ENCODE peak calls at places on chromosome 14, in seven cellular contexts. One of them, this sample, is unnamed.

GRCh38 chr14:94517641-94518257 is 8.5 kb upstream of the SERPINA12 start:
- DNase-seq in stomach: no peak
- DNase-seq in H1: no peak
- DNase-seq in epithelial cell of esophagus: no peak
- DNase-seq in astrocyte of the cerebellum: peak; percentile 64
- DNase-seq in OCI-LY7: no peak
- DNase-seq in AG04450: no peak
- DNase-seq in this sample: no peak

GRCh38 chr14:79656086-79656485 is 555.2 kb downstream of the DIO2 start:
- DNase-seq in epithelial cell of esophagus: no peak
- DNase-seq in H1: no peak
- DNase-seq in OCI-LY7: no peak
- DNase-seq in stomach: no peak
- DNase-seq in AG04450: no peak
- DNase-seq in astrocyte of the cerebellum: no peak
- DNase-seq in this sample: no peak

GRCh38 chr14:105152794-105153241 is 15.8 kb downstream of the JAG2 start:
- DNase-seq in OCI-LY7: no peak
- DNase-seq in epithelial cell of esophagus: no peak
- DNase-seq in AG04450: no peak
- DNase-seq in stomach: no peak
- DNase-seq in astrocyte of the cerebellum: no peak
- DNase-seq in H1: no peak
- DNase-seq in this sample: no peak

GRCh38 chr14:55911794-55912193 is 206.4 kb upstream of the PELI2 start:
- DNase-seq in AG04450: no peak
- DNase-seq in H1: no peak
- DNase-seq in OCI-LY7: no peak
- DNase-seq in astrocyte of the cerebellum: peak; percentile 95
- DNase-seq in epithelial cell of esophagus: no peak
- DNase-seq in stomach: no peak
- DNase-seq in this sample: no peak

GRCh38 chr14:49863483-49864262 is 11.1 kb upstream of the NEMF start:
- DNase-seq in epithelial cell of esophagus: no peak
- DNase-seq in H1: no peak
- DNase-seq in AG04450: no peak
- DNase-seq in astrocyte of the cerebellum: no peak
- DNase-seq in stomach: no peak
- DNase-seq in OCI-LY7: peak; percentile 74
- DNase-seq in this sample: no peak

GRCh38 chr14:72513994-72514659 is 379.8 kb downstream of the DPF3 start:
- DNase-seq in stomach: no peak
- DNase-seq in AG04450: peak; percentile 36
- DNase-seq in epithelial cell of esophagus: peak; percentile 48
- DNase-seq in astrocyte of the cerebellum: peak; percentile 40
- DNase-seq in OCI-LY7: peak; percentile 47
- DNase-seq in H1: no peak
- DNase-seq in this sample: peak; percentile 26

GRCh38 chr14:66015046-66015780 is 471.0 kb upstream of the CCDC196 start:
- DNase-seq in H1: no peak
- DNase-seq in OCI-LY7: no peak
- DNase-seq in astrocyte of the cerebellum: no peak
- DNase-seq in stomach: no peak
- DNase-seq in AG04450: no peak
- DNase-seq in epithelial cell of esophagus: no peak
- DNase-seq in this sample: peak; percentile 4

GRCh38 chr14:102544034-102544744 is 34.6 kb upstream of the ANKRD9 start:
- DNase-seq in stomach: no peak
- DNase-seq in epithelial cell of esophagus: peak; percentile 45
- DNase-seq in astrocyte of the cerebellum: no peak
- DNase-seq in OCI-LY7: no peak
- DNase-seq in H1: no peak
- DNase-seq in AG04450: no peak
- DNase-seq in this sample: no peak

GRCh38 chr14:74941676-74942097 is 13.7 kb downstream of the PGF start:
- DNase-seq in H1: no peak
- DNase-seq in epithelial cell of esophagus: peak; percentile 55
- DNase-seq in OCI-LY7: peak; percentile 71
- DNase-seq in astrocyte of the cerebellum: no peak
- DNase-seq in AG04450: no peak
- DNase-seq in stomach: no peak
- DNase-seq in this sample: no peak

GRCh38 chr14:31026076-31026394 is at the start of gene STRN3:
- DNase-seq in stomach: no peak
- DNase-seq in OCI-LY7: no peak
- DNase-seq in H1: no peak
- DNase-seq in AG04450: no peak
- DNase-seq in astrocyte of the cerebellum: no peak
- DNase-seq in epithelial cell of esophagus: no peak
- DNase-seq in this sample: no peak

GRCh38 chr14:34050606-34051005 is 99.7 kb upstream of the EGLN3 start:
- DNase-seq in stomach: no peak
- DNase-seq in H1: no peak
- DNase-seq in astrocyte of the cerebellum: no peak
- DNase-seq in OCI-LY7: no peak
- DNase-seq in epithelial cell of esophagus: peak; percentile 46
- DNase-seq in AG04450: no peak
- DNase-seq in this sample: no peak

GRCh38 chr14:50397461-50398196 is 948 bp upstream of the CDKL1 start:
- DNase-seq in OCI-LY7: no peak
- DNase-seq in H1: no peak
- DNase-seq in AG04450: no peak
- DNase-seq in astrocyte of the cerebellum: no peak
- DNase-seq in epithelial cell of esophagus: peak; percentile 50
- DNase-seq in stomach: no peak
- DNase-seq in this sample: no peak

GRCh38 chr14:71668186-71668912 is 263.9 kb upstream of the RGS6 start:
- DNase-seq in OCI-LY7: no peak
- DNase-seq in stomach: no peak
- DNase-seq in H1: no peak
- DNase-seq in epithelial cell of esophagus: no peak
- DNase-seq in AG04450: no peak
- DNase-seq in astrocyte of the cerebellum: no peak
- DNase-seq in this sample: no peak

GRCh38 chr14:49549881-49550280 is 36.3 kb downstream of the RPS29 start:
- DNase-seq in astrocyte of the cerebellum: no peak
- DNase-seq in stomach: no peak
- DNase-seq in H1: peak; percentile 13
- DNase-seq in OCI-LY7: no peak
- DNase-seq in AG04450: no peak
- DNase-seq in epithelial cell of esophagus: peak; percentile 33
- DNase-seq in this sample: no peak

GRCh38 chr14:98868846-98869245 is 403.2 kb downstream of the BCL11B start:
- DNase-seq in stomach: no peak
- DNase-seq in OCI-LY7: no peak
- DNase-seq in H1: no peak
- DNase-seq in AG04450: no peak
- DNase-seq in epithelial cell of esophagus: no peak
- DNase-seq in astrocyte of the cerebellum: no peak
- DNase-seq in this sample: no peak

GRCh38 chr14:101476931-101477553 is 84.3 kb upstream of the DIO3 start:
- DNase-seq in astrocyte of the cerebellum: no peak
- DNase-seq in epithelial cell of esophagus: no peak
- DNase-seq in stomach: peak; percentile 9
- DNase-seq in AG04450: no peak
- DNase-seq in OCI-LY7: peak; percentile 6
- DNase-seq in H1: peak; percentile 36
- DNase-seq in this sample: no peak

GRCh38 chr14:102817942-102818940 is 41.0 kb downstream of the TRAF3 start:
- DNase-seq in epithelial cell of esophagus: peak; percentile 74
- DNase-seq in OCI-LY7: no peak
- DNase-seq in AG04450: no peak
- DNase-seq in stomach: no peak
- DNase-seq in astrocyte of the cerebellum: no peak
- DNase-seq in H1: no peak
- DNase-seq in this sample: no peak

GRCh38 chr14:99272669-99273024 is 650 bp upstream of the BCL11B start:
- DNase-seq in H1: no peak
- DNase-seq in astrocyte of the cerebellum: no peak
- DNase-seq in OCI-LY7: no peak
- DNase-seq in epithelial cell of esophagus: peak; percentile 44
- DNase-seq in AG04450: no peak
- DNase-seq in stomach: no peak
- DNase-seq in this sample: no peak

GRCh38 chr14:48771717-48772116 is 814.5 kb downstream of the RPS29 start:
- DNase-seq in epithelial cell of esophagus: no peak
- DNase-seq in stomach: no peak
- DNase-seq in AG04450: no peak
- DNase-seq in astrocyte of the cerebellum: peak; percentile 6
- DNase-seq in OCI-LY7: no peak
- DNase-seq in H1: no peak
- DNase-seq in this sample: no peak

GRCh38 chr14:106586098-106586704 is 1059.8 kb downstream of the TMEM121 start:
- DNase-seq in stomach: peak; percentile 42
- DNase-seq in epithelial cell of esophagus: no peak
- DNase-seq in OCI-LY7: peak; percentile 69
- DNase-seq in AG04450: no peak
- DNase-seq in astrocyte of the cerebellum: no peak
- DNase-seq in H1: no peak
- DNase-seq in this sample: no peak

GRCh38 chr14:31059152-31059924 is 33.2 kb upstream of the STRN3 start:
- DNase-seq in H1: no peak
- DNase-seq in epithelial cell of esophagus: peak; percentile 91
- DNase-seq in astrocyte of the cerebellum: peak; percentile 70
- DNase-seq in stomach: peak; percentile 31
- DNase-seq in AG04450: peak; percentile 57
- DNase-seq in OCI-LY7: no peak
- DNase-seq in this sample: no peak

GRCh38 chr14:77177623-77178185 is 3.9 kb upstream of the TMEM63C start:
- DNase-seq in AG04450: no peak
- DNase-seq in stomach: no peak
- DNase-seq in epithelial cell of esophagus: no peak
- DNase-seq in H1: no peak
- DNase-seq in astrocyte of the cerebellum: no peak
- DNase-seq in OCI-LY7: no peak
- DNase-seq in this sample: no peak

GRCh38 chr14:35435177-35435576 is 30.6 kb upstream of the NFKBIA start:
- DNase-seq in stomach: no peak
- DNase-seq in epithelial cell of esophagus: peak; percentile 56
- DNase-seq in AG04450: no peak
- DNase-seq in astrocyte of the cerebellum: no peak
- DNase-seq in H1: no peak
- DNase-seq in OCI-LY7: no peak
- DNase-seq in this sample: no peak

GRCh38 chr14:35441160-35441559 is 36.6 kb upstream of the NFKBIA start:
- DNase-seq in astrocyte of the cerebellum: no peak
- DNase-seq in AG04450: no peak
- DNase-seq in H1: no peak
- DNase-seq in stomach: no peak
- DNase-seq in epithelial cell of esophagus: no peak
- DNase-seq in OCI-LY7: no peak
- DNase-seq in this sample: no peak

GRCh38 chr14:35444104-35444503 is 39.6 kb upstream of the NFKBIA start:
- DNase-seq in epithelial cell of esophagus: no peak
- DNase-seq in astrocyte of the cerebellum: no peak
- DNase-seq in H1: no peak
- DNase-seq in stomach: no peak
- DNase-seq in AG04450: no peak
- DNase-seq in OCI-LY7: no peak
- DNase-seq in this sample: no peak

GRCh38 chr14:35438910-35439713 is 34.6 kb upstream of the NFKBIA start:
- DNase-seq in AG04450: no peak
- DNase-seq in stomach: no peak
- DNase-seq in epithelial cell of esophagus: peak; percentile 24
- DNase-seq in OCI-LY7: peak; percentile 61
- DNase-seq in astrocyte of the cerebellum: no peak
- DNase-seq in H1: no peak
- DNase-seq in this sample: no peak
- TF ChIP-seq CTCF in AG04450: peak; percentile 65
- TF ChIP-seq CTCF in stomach: no peak
- TF ChIP-seq CTCF in epithelial cell of esophagus: peak; percentile 61
- TF ChIP-seq CTCF in OCI-LY7: peak; percentile 77
- TF ChIP-seq CTCF in astrocyte of the cerebellum: peak; percentile 55
- TF ChIP-seq CTCF in H1: peak; percentile 63
- TF ChIP-seq CTCF in this sample: peak; percentile 53

DNA sequence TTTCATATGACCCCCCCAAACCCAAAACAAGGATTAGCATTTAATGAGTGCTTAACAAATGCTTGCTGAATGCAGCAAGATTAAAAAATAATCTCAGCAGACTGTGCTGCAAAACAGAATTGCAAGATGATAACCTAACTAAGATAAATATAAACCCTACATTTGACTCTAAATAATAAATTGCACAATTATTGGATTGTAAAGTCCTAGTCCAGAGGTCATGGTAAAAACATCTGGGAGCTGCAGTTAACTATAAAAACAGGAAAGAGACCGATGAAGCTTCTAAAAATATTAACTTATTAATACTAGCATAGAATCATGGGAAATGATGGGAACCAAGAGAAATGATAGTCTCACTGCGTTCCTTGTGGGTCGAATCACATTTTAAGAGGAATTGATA is 37.2 kb downstream of the TSHR start:
- DNase-seq in AG04450: no peak
- DNase-seq in OCI-LY7: no peak
- DNase-seq in H1: no peak
- DNase-seq in stomach: no peak
- DNase-seq in astrocyte of the cerebellum: no peak
- DNase-seq in epithelial cell of esophagus: no peak
- DNase-seq in this sample: no peak
- H3K4me3 ChIP-seq in AG04450: no peak overlapping the region
- H3K4me3 ChIP-seq in OCI-LY7: no peak overlapping the region
- H3K4me3 ChIP-seq in H1: no peak overlapping the region
- H3K4me3 ChIP-seq in stomach: no peak overlapping the region
- H3K4me3 ChIP-seq in astrocyte of the cerebellum: no peak overlapping the region
- H3K4me3 ChIP-seq in epithelial cell of esophagus: no peak overlapping the region
- H3K4me3 ChIP-seq in this sample: no peak overlapping the region

GRCh38 chr14:60723218-60724079 is 702 bp downstream of the SIX4 start:
- DNase-seq in epithelial cell of esophagus: peak; percentile 73
- DNase-seq in H1: no peak
- DNase-seq in AG04450: no peak
- DNase-seq in stomach: peak; percentile 54
- DNase-seq in astrocyte of the cerebellum: no peak
- DNase-seq in OCI-LY7: peak; percentile 57
- DNase-seq in this sample: no peak
- TF ChIP-seq CTCF in epithelial cell of esophagus: no peak
- TF ChIP-seq CTCF in H1: no peak
- TF ChIP-seq CTCF in AG04450: no peak
- TF ChIP-seq CTCF in stomach: no peak
- TF ChIP-seq CTCF in astrocyte of the cerebellum: no peak
- TF ChIP-seq CTCF in OCI-LY7: no peak
- TF ChIP-seq CTCF in this sample: no peak

GRCh38 chr14:69685217-69685616 is 73.8 kb downstream of the SUSD6 start:
- DNase-seq in OCI-LY7: no peak
- DNase-seq in astrocyte of the cerebellum: no peak
- DNase-seq in H1: no peak
- DNase-seq in stomach: no peak
- DNase-seq in AG04450: no peak
- DNase-seq in epithelial cell of esophagus: peak; percentile 99
- DNase-seq in this sample: no peak

GRCh38 chr14:69684461-69685183 is 73.2 kb downstream of the SUSD6 start:
- DNase-seq in H1: no peak
- DNase-seq in OCI-LY7: no peak
- DNase-seq in astrocyte of the cerebellum: no peak
- DNase-seq in AG04450: no peak
- DNase-seq in epithelial cell of esophagus: peak; percentile 16
- DNase-seq in stomach: no peak
- DNase-seq in this sample: no peak

GRCh38 chr14:69690042-69690441 is 76.9 kb upstream of the SRSF5 start:
- DNase-seq in AG04450: no peak
- DNase-seq in stomach: no peak
- DNase-seq in H1: no peak
- DNase-seq in astrocyte of the cerebellum: no peak
- DNase-seq in OCI-LY7: no peak
- DNase-seq in epithelial cell of esophagus: no peak
- DNase-seq in this sample: no peak

GRCh38 chr14:69685716-69686115 is 74.3 kb downstream of the SUSD6 start:
- DNase-seq in epithelial cell of esophagus: peak; percentile 79
- DNase-seq in H1: no peak
- DNase-seq in OCI-LY7: no peak
- DNase-seq in astrocyte of the cerebellum: peak; percentile 65
- DNase-seq in AG04450: no peak
- DNase-seq in stomach: peak; percentile 82
- DNase-seq in this sample: no peak

GRCh38 chr14:69687963-69688649 is 76.7 kb downstream of the SUSD6 start:
- DNase-seq in AG04450: no peak
- DNase-seq in astrocyte of the cerebellum: no peak
- DNase-seq in OCI-LY7: no peak
- DNase-seq in epithelial cell of esophagus: no peak
- DNase-seq in H1: no peak
- DNase-seq in stomach: no peak
- DNase-seq in this sample: no peak
- H3K4me3 ChIP-seq in AG04450: no peak overlapping the region
- H3K4me3 ChIP-seq in astrocyte of the cerebellum: no peak overlapping the region
- H3K4me3 ChIP-seq in OCI-LY7: no peak overlapping the region
- H3K4me3 ChIP-seq in epithelial cell of esophagus: no peak overlapping the region
- H3K4me3 ChIP-seq in H1: no peak overlapping the region
- H3K4me3 ChIP-seq in stomach: no peak overlapping the region
- H3K4me3 ChIP-seq in this sample: no peak overlapping the region

This sample was measured in HFF-Myc.